ENCODE peak calls at places on chromosomes 12 and 14, in four cellular contexts. D, J, R and U are unnamed samples.

GRCh38 chr12:3202734-3203446 is 125.7 kb downstream of the TSPAN9 start:
- DNase-seq in J (peak; percentile 34), R (peak; percentile 57), D (peak; percentile 84), U (no peak)

GRCh38 chr12:108681317-108681716 is 47.6 kb upstream of the SELPLG start:
- DNase-seq in J (no peak), D (no peak), R (no peak), U (no peak)

GRCh38 chr14:95681153-95681552 is 5.1 kb upstream of the TCL1B start:
- DNase-seq in R (no peak), J (no peak), D (no peak), U (no peak)

GRCh38 chr12:72511906-72512305 is 239.7 kb downstream of the TRHDE start:
- DNase-seq in D (no peak), J (peak; percentile 85), R (no peak), U (no peak)

GRCh38 chr14:20460458-20461229 is 590 bp downstream of the PIP4P1 start:
- DNase-seq in J (no peak), R (peak; percentile 43), D (no peak), U (peak; percentile 70)

GRCh38 chr12:122067966-122068365 is 10.6 kb upstream of the MLXIP start:
- DNase-seq in D (no peak), J (peak; percentile 89), R (peak; percentile 20), U (no peak)

GRCh38 chr12:2625267-2625666 is 169.5 kb upstream of the FKBP4 start:
- DNase-seq in R (no peak), D (no peak), J (no peak), U (no peak)

GRCh38 chr14:36423430-36423829 is 96.6 kb downstream of the NKX2-1 start:
- DNase-seq in J (no peak), R (no peak), D (no peak), U (no peak)

GRCh38 chr12:57491393-57492280 is 3.8 kb downstream of the MARS1 start:
- DNase-seq in J (no peak), R (no peak), D (peak; percentile 51), U (no peak)

GRCh38 chr12:131100031-131100674 is 146.4 kb downstream of the ADGRD1 start:
- DNase-seq in J (no peak), R (no peak), D (no peak), U (no peak)

GRCh38 chr12:87116778-87117177 is 860.6 kb upstream of the MGAT4C start:
- DNase-seq in J (no peak), D (no peak), R (no peak), U (no peak)

GRCh38 chr14:19878029-19878642 is 3.2 kb downstream of the OR4K2 start:
- DNase-seq in R (no peak), D (no peak), J (no peak), U (no peak)

GRCh38 chr12:121107681-121108080 is 25.0 kb upstream of the P2RX7 start:
- DNase-seq in R (no peak), J (peak; percentile 18), D (no peak), U (no peak)

GRCh38 chr12:25992026-25992782 is 33.7 kb downstream of the RASSF8 start:
- DNase-seq in D (no peak), J (no peak), R (no peak), U (no peak)

GRCh38 chr14:83096092-83096491 is 1562.4 kb upstream of the SEL1L start:
- DNase-seq in R (no peak), J (peak; percentile 78), D (no peak), U (no peak)

GRCh38 chr14:31323419-31323818 is 96.9 kb downstream of the HEATR5A start:
- DNase-seq in D (no peak), R (no peak), J (no peak), U (no peak)

GRCh38 chr14:61515436-61516124 is 179.7 kb upstream of the HIF1A start:
- DNase-seq in J (no peak), D (no peak), R (no peak), U (no peak)